ENCODE peak calls at places on chromosome 11, in nine cellular contexts. S is fibroblast of lung, U is OCI-LY7, D is neural progenitor cell, G is hepatocyte, O is mesenchymal stem cell, T is K562, A is H1, L is IMR-90. X is an unnamed sample.
A peak's percentile ranks its signal among the peaks of the same experiment; 100 is the strongest.

GRCh38 chr11:90447651-90448050 is 224.8 kb upstream of the CHORDC1 start:
- DNase-seq in D (no peak), U (no peak), O (no peak), L (no peak), S (no peak), G (no peak), T (no peak), A (no peak), X (no peak)

GRCh38 chr11:15800121-15800800 is 556.1 kb downstream of the SOX6 start:
- DNase-seq in L (peak; percentile 86), A (no peak), S (peak; percentile 96), G (peak; percentile 19), U (no peak), T (no peak), O (peak; percentile 86), D (no peak), X (no peak)

GRCh38 chr11:66868726-66869291 is 11.9 kb downstream of the LRFN4 start:
- DNase-seq in A (no peak), G (peak; percentile 76), T (peak; percentile 90), O (no peak), D (peak; percentile 86), S (peak; percentile 15), L (no peak), U (peak; percentile 92), X (peak; percentile 95)

GRCh38 chr11:100969008-100969407 is 160.6 kb downstream of the PGR start:
- DNase-seq in G (no peak), O (no peak), A (no peak), T (no peak), S (no peak), U (no peak), D (no peak), L (no peak), X (no peak)

GRCh38 chr11:121321614-121322243 is 29.2 kb downstream of the SC5D start:
- DNase-seq in D (peak; percentile 61), S (peak; percentile 10), G (peak; percentile 57), U (peak; percentile 83), L (peak; percentile 1), A (peak; percentile 21), T (no peak), O (peak; percentile 7), X (peak; percentile 74)

GRCh38 chr11:132278801-132279574 is 908.6 kb downstream of the NTM start:
- DNase-seq in S (peak; percentile 77), L (peak; percentile 72), G (peak; percentile 46), U (peak; percentile 7), D (peak; percentile 35), T (no peak), O (peak; percentile 30), A (no peak), X (no peak)

GRCh38 chr11:70661763-70662501 is 263.6 kb downstream of the CTTN start:
- DNase-seq in O (peak; percentile 54), G (no peak), L (peak; percentile 43), T (no peak), S (peak; percentile 46), D (peak; percentile 72), U (no peak), A (no peak), X (no peak)

GRCh38 chr11:35214792-35215193 is 75.8 kb downstream of the CD44 start:
- DNase-seq in G (no peak), A (peak; percentile 75), O (peak; percentile 94), D (peak; percentile 34), T (no peak), L (peak; percentile 97), S (peak; percentile 100), U (no peak), X (no peak)

GRCh38 chr11:126358763-126359160 is 3.3 kb downstream of the ST3GAL4 start:
- DNase-seq in T (no peak), A (no peak), G (no peak), L (no peak), O (no peak), U (no peak), S (no peak), D (no peak), X (no peak)

GRCh38 chr11:75524576-75525432 is 937 bp downstream of the GDPD5 start:
- DNase-seq in U (peak; percentile 40), O (no peak), D (peak; percentile 71), T (peak; percentile 33), S (peak; percentile 42), L (peak; percentile 34), G (no peak), A (no peak), X (peak; percentile 72)

GRCh38 chr11:1384206-1384965 is 5.3 kb upstream of the BRSK2 start:
- DNase-seq in D (no peak), O (no peak), U (no peak), S (peak; percentile 23), L (peak; percentile 19), G (no peak), A (no peak), T (no peak), X (no peak)

GRCh38 chr11:124602751-124603150 is 8.5 kb upstream of the PANX3 start:
- DNase-seq in O (no peak), S (no peak), L (no peak), U (no peak), T (no peak), A (no peak), G (no peak), D (no peak), X (no peak)

GRCh38 chr11:30281476-30282288 is 41.2 kb upstream of the ARL14EP start:
- DNase-seq in U (no peak), G (no peak), L (no peak), T (no peak), S (no peak), D (no peak), O (no peak), A (no peak), X (no peak)

GRCh38 chr11:120336641-120337132 is 474 bp downstream of the ARHGEF12 start:
- DNase-seq in O (peak; percentile 56), A (no peak), S (peak; percentile 30), U (peak; percentile 53), T (peak; percentile 70), G (peak; percentile 78), L (peak; percentile 20), D (no peak), X (peak; percentile 55)

DNA sequence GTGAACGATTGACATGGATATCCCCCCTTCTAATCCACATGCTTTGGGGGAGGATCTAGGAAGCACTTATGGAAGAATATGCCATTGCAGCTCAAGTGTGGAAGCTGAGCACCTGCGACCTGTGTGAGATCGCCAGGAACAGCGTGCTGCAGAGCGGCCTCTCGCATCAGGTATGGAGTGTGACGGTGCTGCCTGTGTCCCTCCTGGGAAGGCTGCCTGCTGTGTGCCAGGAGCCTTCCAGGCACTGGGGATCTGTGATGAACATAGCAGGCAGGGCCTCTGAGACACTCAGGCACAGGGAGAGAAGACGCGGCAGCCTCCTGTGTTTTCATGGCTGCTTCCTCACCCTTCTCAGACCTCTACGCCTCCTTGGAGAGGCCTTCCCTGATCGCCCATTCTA is 36.5 kb downstream of the RNF141 start:
- DNase-seq in O (no peak), A (no peak), L (no peak), G (no peak), D (no peak), U (no peak), S (no peak), T (no peak), X (no peak)
- H3K4me3 ChIP-seq in O (no peak overlapping the region), A (no peak overlapping the region), L (no peak overlapping the region), G (no peak overlapping the region), D (no peak overlapping the region), U (no peak overlapping the region), S (no peak overlapping the region), T (no peak overlapping the region), X (no peak overlapping the region)

DNA sequence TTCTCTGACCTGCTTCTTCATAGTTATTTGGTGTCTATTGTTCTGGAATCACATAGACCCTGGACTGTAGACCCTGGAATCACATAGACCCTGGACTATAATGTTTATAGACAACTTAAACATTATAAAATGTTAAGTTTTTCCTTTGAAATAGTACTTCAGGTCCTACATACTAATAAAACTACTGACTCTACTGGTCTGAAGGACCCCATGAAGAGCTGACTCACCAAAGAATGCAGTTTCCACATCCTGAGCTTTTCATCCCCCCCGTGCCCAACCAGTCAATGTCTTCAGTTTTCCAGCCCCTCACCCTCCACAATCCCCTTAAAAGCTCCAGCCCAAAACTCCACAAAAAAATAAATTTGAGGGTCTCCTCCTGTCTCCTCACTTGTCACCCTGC is 6.6 kb upstream of the PLEKHA7 start:
- DNase-seq in L (no peak), T (no peak), U (no peak), A (no peak), O (peak; percentile 9), G (no peak), D (no peak), S (peak; percentile 47), X (no peak)
- H2AFZ ChIP-seq in L (no peak overlapping the region), T (no peak overlapping the region), U (no peak overlapping the region), A (no peak overlapping the region), O (no peak overlapping the region), G (no peak overlapping the region), D (no peak overlapping the region), S (no peak overlapping the region), X (no peak overlapping the region)

GRCh38 chr11:13964771-13965074 is 2.2 kb downstream of the SPON1 start:
- DNase-seq in L (no peak), U (no peak), O (no peak), D (no peak), G (no peak), S (no peak), A (no peak), T (no peak), X (no peak)
- H3K4me3 ChIP-seq in L (no peak overlapping the region), U (no peak overlapping the region), O (no peak overlapping the region), D (peak overlapping the region; percentile 56), G (peak overlapping the region; percentile 51), S (peak overlapping the region; percentile 50), A (peak overlapping the region; percentile 60), T (no peak overlapping the region), X (no peak overlapping the region)

GRCh38 chr11:76857776-76858461 is 2.8 kb upstream of the ACER3 start:
- DNase-seq in T (no peak), D (no peak), S (no peak), O (no peak), A (no peak), L (no peak), G (no peak), U (no peak), X (no peak)

GRCh38 chr11:76859708-76860233 is 947 bp upstream of the ACER3 start:
- DNase-seq in T (no peak), S (no peak), G (no peak), U (no peak), D (no peak), L (no peak), O (no peak), A (no peak), X (no peak)

GRCh38 chr11:76860539-76861475 is at the start of gene ACER3:
- DNase-seq in G (peak; percentile 98), A (peak; percentile 80), O (peak; percentile 83), S (peak; percentile 82), U (peak; percentile 97), T (peak; percentile 99), L (peak; percentile 78), D (peak; percentile 98), X (peak; percentile 97)

GRCh38 chr11:76863196-76863777 is 2.6 kb downstream of the ACER3 start:
- DNase-seq in O (no peak), D (no peak), L (no peak), G (no peak), U (no peak), T (no peak), S (no peak), A (no peak), X (no peak)

DNA sequence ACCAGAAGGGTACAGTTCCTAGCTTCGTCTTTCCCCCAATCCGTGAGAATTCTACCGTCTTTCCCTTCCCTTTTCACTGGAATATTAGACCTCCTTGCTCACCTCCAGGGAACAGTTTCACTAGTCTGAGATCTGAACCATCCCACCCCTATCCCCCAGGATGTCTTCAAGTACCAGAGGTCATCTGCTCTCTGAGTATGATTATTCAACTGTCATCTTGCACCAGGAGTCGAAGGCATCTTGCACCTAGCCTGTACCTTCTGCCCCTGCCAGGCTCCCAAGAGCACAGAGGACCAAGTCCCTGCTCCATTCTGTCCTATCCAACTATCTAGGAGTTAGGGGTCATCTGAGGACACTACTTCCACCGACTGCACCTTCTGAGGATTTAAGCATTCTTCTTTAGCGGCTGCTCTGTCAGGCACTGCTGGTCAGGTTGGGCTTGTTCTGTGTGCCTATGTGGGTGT is 804 bp downstream of the ACER3 start:
- DNase-seq in T (peak; percentile 23), G (peak; percentile 16), S (no peak), L (no peak), D (peak; percentile 21), U (peak; percentile 23), O (no peak), A (no peak), X (no peak)
- H2AFZ ChIP-seq in T (peak overlapping the region; percentile 98), G (peak overlapping the region; percentile 97), S (peak overlapping the region; percentile 97), L (peak overlapping the region; percentile 100), D (peak overlapping the region; percentile 92), U (no peak overlapping the region), O (peak overlapping the region; percentile 99), A (peak overlapping the region; percentile 63), X (no peak overlapping the region)

X was measured in Karpas-422.